ENCODE peak calls at places on chromosome 20, in six cellular contexts. One of them, this sample, is unnamed.

GRCh38 chr20:36028106-36028826 is 59.9 kb downstream of the CNBD2 start:
- DNase-seq in GM06990: no peak
- DNase-seq in Panc1: no peak
- DNase-seq in BJ: no peak
- DNase-seq in testis: no peak
- DNase-seq in body of pancreas: no peak
- DNase-seq in this sample: no peak

GRCh38 chr20:54021446-54022235 is 48.8 kb downstream of the BCAS1 start:
- DNase-seq in testis: no peak
- DNase-seq in GM06990: no peak
- DNase-seq in BJ: no peak
- DNase-seq in Panc1: no peak
- DNase-seq in body of pancreas: no peak
- DNase-seq in this sample: no peak

GRCh38 chr20:665276-665675 is 10.3 kb downstream of the SCRT2 start:
- DNase-seq in body of pancreas: no peak
- DNase-seq in Panc1: no peak
- DNase-seq in GM06990: no peak
- DNase-seq in BJ: no peak
- DNase-seq in testis: no peak
- DNase-seq in this sample: no peak

GRCh38 chr20:42179768-42180167 is 561.6 kb upstream of the CHD6 start:
- DNase-seq in Panc1: no peak
- DNase-seq in GM06990: no peak
- DNase-seq in body of pancreas: no peak
- DNase-seq in testis: peak; percentile 20
- DNase-seq in BJ: no peak
- DNase-seq in this sample: no peak

GRCh38 chr20:33313686-33314314 is 30.8 kb downstream of the BPIFB1 start:
- DNase-seq in BJ: no peak
- DNase-seq in testis: no peak
- DNase-seq in Panc1: no peak
- DNase-seq in GM06990: no peak
- DNase-seq in body of pancreas: no peak
- DNase-seq in this sample: no peak

GRCh38 chr20:8474027-8474668 is 342.1 kb downstream of the PLCB1 start:
- DNase-seq in BJ: no peak
- DNase-seq in GM06990: no peak
- DNase-seq in testis: no peak
- DNase-seq in body of pancreas: no peak
- DNase-seq in Panc1: no peak
- DNase-seq in this sample: no peak

GRCh38 chr20:51750037-51750769 is 18.0 kb downstream of the ATP9A start:
- DNase-seq in BJ: peak; percentile 49
- DNase-seq in body of pancreas: peak; percentile 77
- DNase-seq in GM06990: no peak
- DNase-seq in Panc1: peak; percentile 98
- DNase-seq in testis: peak; percentile 88
- DNase-seq in this sample: peak; percentile 98

GRCh38 chr20:13525225-13525940 is 113.3 kb downstream of the TASP1 start:
- DNase-seq in body of pancreas: no peak
- DNase-seq in BJ: peak; percentile 87
- DNase-seq in testis: no peak
- DNase-seq in Panc1: no peak
- DNase-seq in GM06990: no peak
- DNase-seq in this sample: peak; percentile 84

GRCh38 chr20:358891-359555 is 12.1 kb downstream of the NRSN2 start:
- DNase-seq in testis: no peak
- DNase-seq in GM06990: no peak
- DNase-seq in BJ: no peak
- DNase-seq in body of pancreas: no peak
- DNase-seq in Panc1: no peak
- DNase-seq in this sample: no peak

GRCh38 chr20:38961530-38962043 is 557 bp upstream of the DHX35 start:
- DNase-seq in testis: no peak
- DNase-seq in GM06990: no peak
- DNase-seq in body of pancreas: peak; percentile 15
- DNase-seq in BJ: no peak
- DNase-seq in Panc1: no peak
- DNase-seq in this sample: no peak

GRCh38 chr20:57197352-57198198 is 68.9 kb downstream of the BMP7 start:
- DNase-seq in body of pancreas: peak; percentile 68
- DNase-seq in testis: no peak
- DNase-seq in Panc1: no peak
- DNase-seq in GM06990: no peak
- DNase-seq in BJ: no peak
- DNase-seq in this sample: no peak

GRCh38 chr20:35503841-35504460 is 25.5 kb downstream of the C20orf173 start:
- DNase-seq in Panc1: no peak
- DNase-seq in BJ: no peak
- DNase-seq in body of pancreas: no peak
- DNase-seq in testis: peak; percentile 63
- DNase-seq in GM06990: no peak
- DNase-seq in this sample: no peak

GRCh38 chr20:57761413-57761734 is 51.6 kb upstream of the PMEPA1 start:
- DNase-seq in Panc1: no peak
- DNase-seq in body of pancreas: no peak
- DNase-seq in GM06990: no peak
- DNase-seq in testis: no peak
- DNase-seq in BJ: no peak
- DNase-seq in this sample: no peak

DNA sequence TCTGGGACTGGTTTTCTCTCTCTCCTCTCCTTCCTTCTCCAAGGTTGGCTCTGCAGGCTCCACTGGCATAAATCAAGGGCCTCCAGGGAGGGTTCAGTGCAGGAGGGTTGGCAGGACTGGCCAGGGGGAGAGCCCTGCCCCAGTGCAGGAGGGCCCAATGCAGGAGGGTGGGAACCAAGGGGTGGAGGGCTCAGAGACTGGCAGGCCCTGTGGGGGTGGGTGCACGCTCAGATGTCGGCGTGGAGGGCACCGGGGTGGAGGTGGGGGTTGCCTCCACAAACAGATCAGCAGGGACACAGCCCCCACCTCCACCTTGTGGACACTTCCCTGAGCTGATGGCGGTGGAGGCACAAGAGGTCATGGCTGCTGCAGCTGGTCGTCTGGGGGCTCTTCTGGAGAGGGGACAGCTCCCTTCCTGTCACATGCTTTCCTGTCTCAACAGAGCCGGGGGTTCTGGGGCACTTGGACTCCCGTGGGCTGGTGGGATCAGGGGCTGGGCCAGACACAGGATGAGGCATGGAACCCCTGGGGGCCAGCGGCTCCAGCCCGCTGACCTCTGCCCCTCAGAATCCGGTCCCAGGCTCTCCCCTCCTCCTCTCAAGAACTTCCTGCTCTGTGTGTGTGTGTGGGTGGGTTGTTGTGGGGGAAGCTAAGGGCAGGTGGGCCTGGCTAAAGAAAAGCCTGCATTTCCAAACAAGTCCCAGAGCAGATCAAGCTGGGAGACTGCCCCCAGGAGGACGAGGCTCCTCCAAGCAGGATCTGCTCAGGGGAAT is 2.7 kb upstream of the ABHD16B start:
- DNase-seq in Panc1: no peak
- DNase-seq in GM06990: no peak
- DNase-seq in body of pancreas: no peak
- DNase-seq in testis: no peak
- DNase-seq in BJ: no peak
- DNase-seq in this sample: no peak
- TF ChIP-seq CTCF in Panc1: no peak
- TF ChIP-seq CTCF in GM06990: no peak
- TF ChIP-seq CTCF in body of pancreas: no peak
- TF ChIP-seq CTCF in testis: no peak
- TF ChIP-seq CTCF in BJ: peak; percentile 39
- TF ChIP-seq CTCF in this sample: peak; percentile 38

DNA sequence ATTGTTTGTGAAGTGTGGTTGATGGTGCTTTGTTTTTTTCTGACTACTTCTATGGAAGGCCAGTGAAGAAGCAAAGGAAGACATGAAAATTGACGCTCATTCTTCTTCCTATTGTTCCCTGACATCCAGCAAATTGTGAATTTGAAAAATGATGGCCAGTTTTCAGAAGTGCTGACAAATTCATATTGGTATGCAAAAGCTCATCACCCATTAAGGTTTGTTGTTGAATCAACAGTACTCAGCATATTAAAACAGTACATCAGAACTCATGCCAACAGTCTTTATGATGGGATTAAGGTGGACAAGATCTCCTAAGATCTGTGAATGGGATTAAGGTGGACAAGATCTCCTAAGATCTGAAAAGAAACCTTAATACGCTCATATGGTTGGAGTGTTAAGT is 1.0 kb upstream of the MTG2 start:
- DNase-seq in body of pancreas: no peak
- DNase-seq in GM06990: no peak
- DNase-seq in Panc1: no peak
- DNase-seq in BJ: no peak
- DNase-seq in testis: no peak
- DNase-seq in this sample: no peak
- H3K4me3 ChIP-seq in body of pancreas: no peak overlapping the region
- H3K4me3 ChIP-seq in GM06990: peak overlapping the region; percentile 82
- H3K4me3 ChIP-seq in Panc1: peak overlapping the region; percentile 89
- H3K4me3 ChIP-seq in BJ: peak overlapping the region; percentile 98
- H3K4me3 ChIP-seq in testis: peak overlapping the region; percentile 97
- H3K4me3 ChIP-seq in this sample: peak overlapping the region; percentile 99

GRCh38 chr20:49037962-49038387 is 8.1 kb upstream of the CSE1L start:
- DNase-seq in Panc1: no peak
- DNase-seq in testis: no peak
- DNase-seq in BJ: no peak
- DNase-seq in body of pancreas: no peak
- DNase-seq in GM06990: no peak
- DNase-seq in this sample: no peak
- TF ChIP-seq CTCF in Panc1: no peak
- TF ChIP-seq CTCF in testis: no peak
- TF ChIP-seq CTCF in BJ: no peak
- TF ChIP-seq CTCF in body of pancreas: no peak
- TF ChIP-seq CTCF in GM06990: no peak
- TF ChIP-seq CTCF in this sample: no peak

DNA sequence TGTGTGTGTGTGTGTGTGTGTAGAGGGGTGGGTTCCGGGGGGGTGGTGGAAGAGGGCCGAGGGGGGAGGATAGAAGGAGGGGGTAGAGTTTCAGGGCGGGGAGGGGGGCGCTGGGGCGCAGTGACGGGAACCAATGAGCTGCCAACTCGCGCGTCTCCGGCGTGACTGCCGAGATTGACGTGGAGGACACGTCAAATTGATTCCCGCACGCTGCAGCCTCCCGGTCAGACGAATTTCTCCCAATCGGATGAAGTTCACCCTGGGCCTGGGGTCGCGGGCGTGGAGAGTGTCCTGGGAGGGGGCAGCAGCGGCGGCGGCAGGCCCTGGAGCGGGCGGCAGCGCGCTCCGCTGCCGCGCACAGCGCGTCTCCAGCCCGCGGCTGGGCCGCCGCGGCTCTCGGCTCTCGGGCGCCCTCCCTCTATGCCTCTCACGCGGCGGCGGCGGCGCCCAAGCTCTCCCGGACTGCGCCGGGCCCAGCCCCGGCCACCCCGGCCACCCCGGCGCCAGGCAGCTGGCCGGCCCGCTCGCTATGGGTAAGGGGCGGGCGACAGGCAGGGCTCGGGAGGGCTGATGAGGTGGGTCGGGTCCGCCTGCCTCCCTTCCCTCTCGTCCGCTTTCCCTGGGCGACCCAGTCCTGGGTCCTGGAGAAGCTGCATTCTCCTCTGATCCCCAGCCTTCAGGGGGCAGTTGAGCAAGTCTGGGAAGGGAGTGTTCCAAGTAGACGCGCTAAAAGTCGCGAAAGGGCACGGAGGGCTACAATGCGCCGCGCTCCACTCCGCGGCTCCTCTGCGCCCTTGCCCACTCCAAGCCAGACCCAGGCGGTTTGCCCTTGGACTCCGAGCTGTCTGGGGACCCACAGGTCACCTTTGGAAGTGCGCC is at the start of gene PAX1:
- DNase-seq in testis: no peak
- DNase-seq in body of pancreas: no peak
- DNase-seq in GM06990: no peak
- DNase-seq in Panc1: no peak
- DNase-seq in BJ: no peak
- DNase-seq in this sample: no peak
- H3K4me3 ChIP-seq in testis: no peak within 1 kb of the TSS
- H3K4me3 ChIP-seq in body of pancreas: no peak within 1 kb of the TSS
- H3K4me3 ChIP-seq in GM06990: no peak within 1 kb of the TSS
- H3K4me3 ChIP-seq in Panc1: no peak within 1 kb of the TSS
- H3K4me3 ChIP-seq in BJ: no peak within 1 kb of the TSS
- H3K4me3 ChIP-seq in this sample: no peak within 1 kb of the TSS

GRCh38 chr20:10449270-10449669 is 14.2 kb downstream of the SLX4IP start:
- DNase-seq in GM06990: no peak
- DNase-seq in BJ: no peak
- DNase-seq in testis: no peak
- DNase-seq in body of pancreas: no peak
- DNase-seq in Panc1: no peak
- DNase-seq in this sample: no peak

GRCh38 chr20:10447028-10447427 is 11.9 kb downstream of the SLX4IP start:
- DNase-seq in GM06990: peak; percentile 47
- DNase-seq in Panc1: peak; percentile 67
- DNase-seq in body of pancreas: no peak
- DNase-seq in BJ: peak; percentile 36
- DNase-seq in testis: no peak
- DNase-seq in this sample: no peak

GRCh38 chr20:10443936-10444335 is 8.8 kb downstream of the SLX4IP start:
- DNase-seq in body of pancreas: no peak
- DNase-seq in Panc1: no peak
- DNase-seq in GM06990: no peak
- DNase-seq in testis: no peak
- DNase-seq in BJ: no peak
- DNase-seq in this sample: no peak

GRCh38 chr20:10445758-10446157 is 10.7 kb downstream of the SLX4IP start:
- DNase-seq in BJ: no peak
- DNase-seq in GM06990: no peak
- DNase-seq in body of pancreas: no peak
- DNase-seq in Panc1: no peak
- DNase-seq in testis: no peak
- DNase-seq in this sample: no peak

GRCh38 chr20:10448270-10449156 is 13.4 kb downstream of the SLX4IP start:
- DNase-seq in testis: no peak
- DNase-seq in BJ: no peak
- DNase-seq in body of pancreas: no peak
- DNase-seq in GM06990: no peak
- DNase-seq in Panc1: no peak
- DNase-seq in this sample: no peak
- TF ChIP-seq CTCF in testis: no peak
- TF ChIP-seq CTCF in BJ: no peak
- TF ChIP-seq CTCF in body of pancreas: no peak
- TF ChIP-seq CTCF in GM06990: no peak
- TF ChIP-seq CTCF in Panc1: no peak
- TF ChIP-seq CTCF in this sample: no peak

DNA sequence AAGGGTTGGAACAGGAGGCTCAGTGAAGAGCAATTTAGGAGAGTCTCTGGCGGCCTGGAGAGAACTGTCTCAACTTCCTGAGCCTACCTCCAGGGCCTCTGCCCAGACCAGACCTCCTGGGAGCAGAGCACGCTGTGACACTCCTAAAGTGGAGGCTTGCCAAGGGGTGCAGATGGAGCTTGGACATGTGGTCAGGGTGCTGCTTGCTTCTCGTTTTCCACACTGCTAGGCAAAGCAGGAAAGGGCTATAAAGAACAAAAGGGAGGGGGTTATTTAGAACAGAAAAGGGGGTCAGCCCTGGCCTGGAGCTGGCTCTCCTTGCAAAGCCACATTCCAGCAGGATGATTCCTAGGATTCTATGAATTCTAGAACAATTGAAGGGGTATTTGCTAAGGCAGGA is 145.7 kb upstream of the GGTLC1 start:
- DNase-seq in GM06990: no peak
- DNase-seq in testis: no peak
- DNase-seq in Panc1: no peak
- DNase-seq in BJ: no peak
- DNase-seq in body of pancreas: no peak
- DNase-seq in this sample: no peak
- H3K4me3 ChIP-seq in GM06990: no peak overlapping the region
- H3K4me3 ChIP-seq in testis: no peak overlapping the region
- H3K4me3 ChIP-seq in Panc1: no peak overlapping the region
- H3K4me3 ChIP-seq in BJ: no peak overlapping the region
- H3K4me3 ChIP-seq in body of pancreas: no peak overlapping the region
- H3K4me3 ChIP-seq in this sample: no peak overlapping the region

GRCh38 chr20:2295886-2296544 is at the start of gene TGM3:
- DNase-seq in GM06990: no peak
- DNase-seq in body of pancreas: no peak
- DNase-seq in BJ: no peak
- DNase-seq in testis: no peak
- DNase-seq in Panc1: no peak
- DNase-seq in this sample: no peak
- TF ChIP-seq CTCF in GM06990: no peak
- TF ChIP-seq CTCF in body of pancreas: no peak
- TF ChIP-seq CTCF in BJ: no peak
- TF ChIP-seq CTCF in testis: no peak
- TF ChIP-seq CTCF in Panc1: no peak
- TF ChIP-seq CTCF in this sample: no peak